ENCODE peak calls at places on chromosomes 5 and 9, in six cellular contexts. C is A549, R is H1, P is NB4, M is adrenal gland, J is HCT116. Q is an unnamed sample.

GRCh38 chr9:401223-401622 is 186.6 kb downstream of the DOCK8 start:
- DNase-seq in P (peak), J (no peak), R (no peak), M (no peak), C (no peak), Q (no peak)

GRCh38 chr5:54115768-54116403 is 194.5 kb downstream of the ARL15 start:
- DNase-seq in J (no peak), C (no peak), M (no peak), R (no peak), P (no peak), Q (no peak)

GRCh38 chr9:113349434-113350337 is at the start of gene BSPRY:
- DNase-seq in M (no peak), R (no peak), P (peak), J (peak), C (peak), Q (no peak)

GRCh38 chr5:170681013-170681433 is 102.5 kb upstream of the GABRP start:
- DNase-seq in C (peak), P (peak), R (no peak), M (peak), J (no peak), Q (no peak)

GRCh38 chr5:58181578-58182286 is 278.2 kb downstream of the PLK2 start:
- DNase-seq in M (no peak), P (no peak), J (no peak), R (no peak), C (no peak), Q (no peak)

GRCh38 chr5:117657591-117657990 is 1083.0 kb upstream of the SEMA6A start:
- DNase-seq in P (no peak), M (no peak), J (no peak), R (no peak), C (no peak), Q (no peak)

GRCh38 chr5:89722538-89722937 is 687.0 kb downstream of the CETN3 start:
- DNase-seq in M (no peak), J (no peak), C (no peak), P (no peak), R (no peak), Q (no peak)

GRCh38 chr5:93578179-93578812 is 2.7 kb downstream of the NR2F1-AS1 start:
- DNase-seq in C (no peak), R (no peak), P (peak), M (no peak), J (no peak), Q (no peak)

GRCh38 chr5:170497311-170498038 is 6.3 kb upstream of the KCNIP1 start:
- DNase-seq in M (no peak), J (no peak), R (no peak), C (no peak), P (no peak), Q (no peak)

GRCh38 chr5:89016741-89017312 is 133.8 kb upstream of the MEF2C start:
- DNase-seq in J (no peak), M (no peak), P (no peak), C (no peak), R (no peak), Q (no peak)

GRCh38 chr5:61505281-61505680 is 173.2 kb downstream of the ZSWIM6 start:
- DNase-seq in R (no peak), C (no peak), P (no peak), J (no peak), M (no peak), Q (no peak)

GRCh38 chr5:100668511-100668910 is 133.3 kb downstream of the FAM174A start:
- DNase-seq in J (peak), C (no peak), M (no peak), P (peak), R (no peak), Q (no peak)

GRCh38 chr9:101737705-101738565 is 512 bp downstream of the GRIN3A start:
- DNase-seq in M (no peak), C (peak), P (no peak), R (no peak), J (no peak), Q (no peak)

GRCh38 chr5:160230686-160231527 is 1.6 kb downstream of the FABP6 start:
- DNase-seq in J (no peak), R (no peak), C (no peak), M (peak), P (no peak), Q (no peak)

GRCh38 chr9:105912868-105913516 is 218.7 kb downstream of the TMEM38B start:
- DNase-seq in J (peak), M (no peak), P (no peak), R (no peak), C (peak), Q (no peak)

GRCh38 chr9:16337322-16338029 is 533.0 kb downstream of the BNC2 start:
- DNase-seq in C (peak), P (no peak), M (peak), J (peak), R (no peak), Q (no peak)

GRCh38 chr9:132350861-132351315 is 3.9 kb downstream of the SETX start:
- DNase-seq in P (peak), J (no peak), C (no peak), M (no peak), R (no peak), Q (no peak)

GRCh38 chr9:35350827-35351549 is 138.9 kb upstream of the RUSC2 start:
- DNase-seq in C (no peak), P (no peak), R (no peak), M (no peak), J (no peak), Q (no peak)

GRCh38 chr9:92658176-92658575 is 11.8 kb downstream of the IPPK start:
- DNase-seq in C (no peak), J (no peak), P (no peak), R (no peak), M (no peak), Q (no peak)

GRCh38 chr5:165714594-165714993 is 2209.2 kb downstream of the MAT2B start:
- DNase-seq in J (no peak), R (no peak), M (no peak), C (no peak), P (no peak), Q (no peak)

GRCh38 chr9:114733814-114734213 is 51.8 kb upstream of the TEX48 start:
- DNase-seq in P (no peak), J (no peak), C (peak), R (no peak), M (no peak), Q (no peak)

GRCh38 chr9:38119570-38119969 is 50.5 kb upstream of the SHB start:
- DNase-seq in C (peak), R (no peak), M (no peak), P (no peak), J (no peak), Q (no peak)

GRCh38 chr5:88660326-88660946 is 222.5 kb downstream of the MEF2C start:
- DNase-seq in J (peak), C (peak), P (peak), R (no peak), M (peak), Q (no peak)

GRCh38 chr5:14954620-14955343 is 83.2 kb upstream of the ANKH start:
- DNase-seq in C (no peak), M (no peak), R (no peak), J (no peak), P (no peak), Q (no peak)

GRCh38 chr5:2163940-2164490 is 281.3 kb upstream of the IRX4 start:
- DNase-seq in P (no peak), M (no peak), R (no peak), J (no peak), C (no peak), Q (no peak)

GRCh38 chr5:148984333-148984732 is 78.5 kb downstream of the SH3TC2 start:
- DNase-seq in P (no peak), J (peak), C (no peak), R (no peak), M (no peak), Q (no peak)

GRCh38 chr9:108664309-108665255 is 191.2 kb downstream of the ACTL7B start:
- DNase-seq in R (no peak), C (no peak), J (no peak), P (peak), M (no peak), Q (no peak)

GRCh38 chr9:108775901-108776306 is 79.9 kb downstream of the ACTL7B start:
- DNase-seq in M (no peak), R (no peak), P (no peak), C (no peak), J (no peak), Q (no peak)

GRCh38 chr9:129176786-129177442 is 1.1 kb downstream of the IER5L start:
- DNase-seq in C (no peak), P (peak), M (peak), J (no peak), R (no peak), Q (no peak)

GRCh38 chr9:129177443-129177790 is 644 bp downstream of the IER5L start:
- DNase-seq in R (no peak), C (no peak), J (no peak), P (no peak), M (no peak), Q (no peak)

GRCh38 chr9:129175515-129175824 is 2.6 kb downstream of the IER5L start:
- DNase-seq in P (no peak), R (no peak), J (peak), M (no peak), C (no peak), Q (no peak)

GRCh38 chr9:129174724-129175514 is 3.1 kb downstream of the IER5L start:
- DNase-seq in C (peak), R (no peak), J (peak), M (peak), P (peak), Q (peak)

DNA sequence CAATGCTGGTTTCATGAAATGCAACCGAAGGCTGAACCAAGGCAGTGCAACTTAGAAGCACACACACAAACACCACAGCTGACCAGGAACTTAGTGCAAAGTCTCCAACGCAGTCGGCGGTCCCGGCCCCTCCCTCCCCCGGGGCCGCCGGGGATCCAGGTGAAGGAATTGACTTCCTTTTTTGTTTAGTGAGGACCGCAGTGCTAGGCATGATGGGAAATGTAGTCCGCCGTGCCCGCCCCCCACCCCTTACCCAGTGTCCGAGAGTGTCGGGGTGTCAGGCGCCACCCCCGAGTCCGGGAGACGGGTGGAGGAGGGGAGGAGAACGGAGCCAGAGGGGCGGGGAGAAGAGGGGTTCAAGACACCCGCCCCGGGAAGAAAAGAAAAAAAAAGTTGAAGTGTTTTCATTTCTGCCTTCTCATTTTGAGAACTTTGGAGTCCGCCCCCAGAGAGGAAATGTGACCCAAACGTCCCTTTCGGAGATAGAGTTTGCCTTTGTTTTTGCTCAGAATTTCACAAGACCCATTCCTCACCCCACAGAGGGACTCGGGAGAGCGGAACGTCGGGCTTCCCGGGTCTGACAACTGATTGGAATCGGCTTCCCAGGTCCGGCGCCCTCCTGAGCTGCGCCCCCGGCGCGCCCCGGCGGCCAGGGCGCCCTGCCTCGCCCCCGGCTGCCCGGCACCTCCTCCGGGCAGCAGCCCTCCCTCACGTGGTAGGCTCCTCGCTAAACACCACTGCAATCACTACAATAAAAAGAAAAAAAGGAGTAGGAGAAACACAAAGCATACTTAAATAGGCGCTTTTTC is 2.0 kb downstream of the IER5L start:
- DNase-seq in C (peak), P (peak), M (peak), J (peak), R (no peak), Q (peak)
- TF ChIP-seq POLR2A in C (peak), P (no peak), M (peak), J (peak), R (no peak), Q (peak)

GRCh38 chr9:97632992-97633858 is at the start of the genes NCBP1 and TSTD2:
- DNase-seq in M (peak), P (peak), J (peak), R (peak), C (peak), Q (peak)
- TF ChIP-seq POLR2A in M (peak), P (peak), J (peak), R (peak), C (peak), Q (peak)

DNA sequence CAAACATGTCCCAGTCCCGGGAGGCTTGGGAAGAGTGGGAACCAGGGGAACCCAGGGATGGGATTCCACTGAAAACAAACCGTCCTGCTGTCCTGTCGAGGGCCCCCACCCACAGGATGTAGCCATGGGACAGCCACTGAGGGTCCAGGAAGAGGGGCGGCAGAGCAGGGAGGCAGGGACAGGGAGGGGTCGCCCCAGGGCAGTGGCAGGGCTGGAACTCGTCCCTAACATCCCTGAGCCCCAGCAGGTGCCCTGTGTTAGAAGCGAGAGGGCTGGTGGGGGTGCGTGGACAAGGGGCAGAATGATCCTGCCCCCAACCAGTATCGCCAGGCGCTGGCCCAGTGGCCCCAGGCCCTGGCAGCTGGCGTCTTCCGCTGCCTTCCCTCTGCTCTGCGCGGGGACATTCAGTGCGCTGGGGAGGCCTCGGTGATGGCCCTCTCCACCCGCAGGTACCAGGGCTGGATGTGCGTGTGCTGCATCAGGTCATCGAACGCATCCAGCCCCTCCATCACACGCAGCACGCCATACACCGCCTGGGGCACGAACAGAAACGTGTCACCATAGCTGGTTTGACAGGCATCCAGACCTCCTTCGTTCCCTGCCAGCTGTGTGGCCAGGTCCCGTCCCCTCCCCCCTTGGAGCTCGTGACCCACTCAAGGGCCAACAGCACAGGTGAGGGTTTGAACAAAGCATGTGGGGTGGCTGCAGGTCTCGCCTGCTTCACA is 6.6 kb downstream of the PTGES2 start:
- DNase-seq in R (no peak), M (no peak), P (no peak), C (no peak), J (no peak), Q (no peak)
- TF ChIP-seq POLR2A in R (no peak), M (no peak), P (no peak), C (no peak), J (no peak), Q (no peak)

DNA sequence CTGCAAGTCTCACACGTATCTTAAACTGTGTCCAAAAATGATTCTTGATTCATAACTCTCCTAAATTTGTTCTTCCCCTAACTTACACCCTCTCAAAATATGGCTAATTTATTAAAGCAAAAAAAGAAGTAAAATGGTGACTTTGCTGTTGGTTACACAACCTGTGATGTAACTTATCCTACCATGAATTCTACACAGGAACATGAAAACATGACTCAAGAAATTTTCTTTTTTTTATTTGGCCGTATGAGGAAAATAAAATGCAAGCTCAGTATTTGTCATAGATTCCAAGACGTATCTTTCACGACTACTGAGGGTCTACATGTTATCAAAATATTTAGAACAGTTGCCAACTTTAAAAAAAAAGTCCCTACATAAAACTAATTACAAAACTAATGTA is 9.2 kb downstream of the LIFR start:
- DNase-seq in M (no peak), R (no peak), P (no peak), C (no peak), J (no peak), Q (no peak)
- TF ChIP-seq POLR2A in M (no peak), R (no peak), P (no peak), C (no peak), J (no peak), Q (no peak)

GRCh38 chr5:73183491-73183891 is 10.5 kb downstream of the TMEM174 start:
- DNase-seq in P (no peak), M (no peak), J (no peak), R (no peak), C (no peak), Q (no peak)
- TF ChIP-seq POLR2A in P (no peak), M (no peak), J (no peak), R (no peak), C (no peak), Q (no peak)

GRCh38 chr9:133874659-133875058 is 117.5 kb downstream of the VAV2 start:
- DNase-seq in J (no peak), P (no peak), R (no peak), M (no peak), C (no peak), Q (no peak)
- TF ChIP-seq POLR2A in J (no peak), P (no peak), R (no peak), M (no peak), C (no peak), Q (no peak)